ENCODE peak calls at places on chromosomes 13 and 19, in four cellular contexts. D is ovary; B is cardiac muscle cell; J is CD8-positive, alpha-beta memory T cell. L is an unnamed sample.

GRCh38 chr13:72164811-72165210 is 297.8 kb upstream of the DACH1 start:
- DNase-seq in D (no peak), B (no peak), J (no peak), L (no peak)

GRCh38 chr13:111429064-111429558 is 108.7 kb downstream of the TEX29 start:
- DNase-seq in D (no peak), B (peak; percentile 67), J (no peak), L (no peak)

GRCh38 chr13:44300895-44301638 is 72.6 kb upstream of the SERP2 start:
- DNase-seq in D (peak; percentile 47), B (peak; percentile 56), J (no peak), L (no peak)

GRCh38 chr13:73741742-73742141 is 392.5 kb downstream of the KLF12 start:
- DNase-seq in D (no peak), B (no peak), J (no peak), L (no peak)

GRCh38 chr19:36128392-36128736 is 11.5 kb upstream of the CAPNS1 start:
- DNase-seq in D (no peak), B (no peak), J (no peak), L (no peak)

GRCh38 chr13:94710881-94711560 is 1.3 kb downstream of the SOX21 start:
- DNase-seq in D (no peak), B (no peak), J (no peak), L (no peak)

GRCh38 chr19:54373781-54374266 is 9.1 kb upstream of the LAIR1 start:
- DNase-seq in D (no peak), B (no peak), J (no peak), L (peak; percentile 67)

GRCh38 chr19:47035127-47035494 is 13.3 kb downstream of the TMEM160 start:
- DNase-seq in D (no peak), B (no peak), J (peak; percentile 47), L (no peak)

GRCh38 chr19:3509566-3509989 is 3.5 kb downstream of the FZR1 start:
- DNase-seq in D (peak; percentile 32), B (no peak), J (peak; percentile 39), L (no peak)

GRCh38 chr13:103351035-103351828 is 285.0 kb upstream of the SLC10A2 start:
- DNase-seq in D (no peak), B (peak; percentile 3), J (no peak), L (no peak)

GRCh38 chr13:105343134-105343806 is 1192.2 kb downstream of the EFNB2 start:
- DNase-seq in D (no peak), B (no peak), J (no peak), L (no peak)

GRCh38 chr19:14369399-14370168 is 11.7 kb upstream of the ADGRE5 start:
- DNase-seq in D (no peak), B (peak; percentile 17), J (peak; percentile 95), L (peak; percentile 77)

GRCh38 chr19:47210689-47211316 is 20.2 kb downstream of the BBC3 start:
- DNase-seq in D (peak; percentile 73), B (peak; percentile 80), J (peak; percentile 83), L (peak; percentile 92)

GRCh38 chr19:8395621-8396082 is 5.5 kb downstream of the RAB11B start:
- DNase-seq in D (no peak), B (no peak), J (no peak), L (no peak)
- H3K4me1 ChIP-seq in D (peaks cover 28% of the 10 kb centered on the region), B (no peaks in the 10 kb centered on the region), J (peaks cover 23% of the 10 kb centered on the region), L (peaks cover 79% of the 10 kb centered on the region)

GRCh38 chr19:8468761-8469458 is 24.1 kb downstream of the HNRNPM start:
- DNase-seq in D (no peak), B (no peak), J (no peak), L (no peak)
- H3K36me3 ChIP-seq in D (no peaks in the 10 kb centered on the region), B (peaks cover 76% of the 10 kb centered on the region), J (peaks cover 78% of the 10 kb centered on the region), L (peaks cover 97% of the 10 kb centered on the region)

DNA sequence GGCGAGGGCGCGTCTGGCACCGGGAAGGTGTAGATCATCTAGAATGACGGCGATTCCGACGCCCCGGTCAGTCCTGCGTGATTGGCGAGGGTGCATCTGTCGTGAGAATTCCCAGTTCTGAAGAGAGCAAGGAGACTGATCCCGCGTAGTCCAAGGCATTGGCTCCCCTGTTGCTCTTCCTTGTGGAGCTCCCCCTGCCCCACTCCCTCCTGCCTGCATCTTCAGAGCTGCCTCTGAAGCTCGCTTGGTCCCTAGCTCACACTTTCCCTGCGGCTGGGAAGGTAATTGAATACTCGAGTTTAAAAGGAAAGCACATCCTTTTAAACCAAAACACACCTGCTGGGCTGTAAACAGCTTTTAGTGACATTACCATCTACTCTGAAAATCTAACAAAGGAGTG is 26.0 kb upstream of the NDUFS7 start:
- DNase-seq in D (no peak), B (no peak), J (no peak), L (no peak)
- H3K4me1 ChIP-seq in D (peaks cover 26% of the 10 kb centered on the region), B (peaks cover 8% of the 10 kb centered on the region), J (peaks cover 10% of the 10 kb centered on the region), L (peaks cover 47% of the 10 kb centered on the region)

DNA sequence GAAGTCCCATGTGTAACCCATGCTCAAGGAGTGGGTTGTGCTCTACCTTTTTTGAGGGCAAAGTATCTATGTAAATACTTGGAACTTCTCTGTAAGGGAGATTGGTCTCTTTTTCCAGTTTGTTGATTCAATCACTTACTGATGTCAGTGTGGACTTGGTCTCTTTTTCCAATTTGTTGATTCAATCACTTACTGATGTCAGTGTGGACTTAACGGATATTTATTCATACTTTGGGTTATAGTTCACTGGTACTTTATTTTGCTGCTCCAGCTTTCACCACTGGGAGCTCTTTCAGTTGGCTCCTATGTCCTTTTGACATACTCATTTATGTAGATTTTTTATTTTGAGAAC is 36.4 kb downstream of the COG3 start:
- DNase-seq in D (no peak), B (no peak), J (no peak), L (no peak)
- H3K36me3 ChIP-seq in D (no peaks in the 10 kb centered on the region), B (peaks cover 36% of the 10 kb centered on the region), J (peaks cover 41% of the 10 kb centered on the region), L (peaks cover 61% of the 10 kb centered on the region)

GRCh38 chr19:42287826-42288107 is 14.2 kb upstream of the PRR19 start:
- DNase-seq in D (no peak), B (no peak), J (no peak), L (no peak)
- H3K4me1 ChIP-seq in D (peaks cover 19% of the 10 kb centered on the region), B (peaks cover 13% of the 10 kb centered on the region), J (peaks cover 24% of the 10 kb centered on the region), L (peaks cover 33% of the 10 kb centered on the region)

GRCh38 chr19:5691930-5692784 is 2.1 kb downstream of the RPL36 start:
- DNase-seq in D (no peak), B (no peak), J (no peak), L (no peak)
- H3K36me3 ChIP-seq in D (no peaks in the 10 kb centered on the region), B (peaks cover 32% of the 10 kb centered on the region), J (peaks cover 12% of the 10 kb centered on the region), L (peaks cover 57% of the 10 kb centered on the region)